ENCODE peak calls at places on chromosomes 16 and 17, in five cellular contexts. E is astrocyte of the cerebellum; V is GM18507; M is CD4-positive, CD25-positive, alpha-beta regulatory T cell; X is neuronal stem cell. Y is an unnamed sample.

GRCh38 chr17:78709119-78709681 is 72.9 kb downstream of the CYTH1 start:
- DNase-seq in E (no peak), V (no peak), M (peak; percentile 64), X (no peak), Y (peak; percentile 41)

GRCh38 chr17:47270946-47271705 is 17.5 kb downstream of the ITGB3 start:
- DNase-seq in E (no peak), V (no peak), M (no peak), X (no peak), Y (no peak)

GRCh38 chr17:10032142-10032541 is 127.1 kb upstream of the RCVRN start:
- DNase-seq in E (no peak), V (no peak), M (no peak), X (no peak), Y (no peak)

GRCh38 chr16:50613281-50613991 is 65.2 kb downstream of the NKD1 start:
- DNase-seq in E (no peak), V (no peak), M (no peak), X (no peak), Y (no peak)

GRCh38 chr16:28504707-28505404 is 1.8 kb downstream of the IL27 start:
- DNase-seq in E (no peak), V (no peak), M (no peak), X (no peak), Y (no peak)

GRCh38 chr16:89172171-89172900 is 788 bp downstream of the CDH15 start:
- DNase-seq in E (no peak), V (no peak), M (no peak), X (no peak), Y (no peak)

GRCh38 chr17:80769936-80770625 is 221.6 kb upstream of the CHMP6 start:
- DNase-seq in E (no peak), V (no peak), M (no peak), X (no peak), Y (no peak)

GRCh38 chr16:79598341-79599181 is 2.0 kb downstream of the MAF start:
- DNase-seq in E (peak; percentile 31), V (no peak), M (peak; percentile 69), X (peak; percentile 72), Y (peak; percentile 16)

GRCh38 chr17:63545302-63545928 is 4.9 kb upstream of the DCAF7 start:
- DNase-seq in E (no peak), V (no peak), M (no peak), X (no peak), Y (no peak)

GRCh38 chr16:78744796-78745464 is 645.5 kb downstream of the WWOX start:
- DNase-seq in E (no peak), V (no peak), M (no peak), X (no peak), Y (no peak)

GRCh38 chr17:57638284-57638683 is 106.8 kb downstream of the CCDC182 start:
- DNase-seq in E (no peak), V (no peak), M (no peak), X (no peak), Y (no peak)

GRCh38 chr17:80845121-80845862 is 146.3 kb upstream of the CHMP6 start:
- DNase-seq in E (no peak), V (no peak), M (no peak), X (no peak), Y (no peak)

GRCh38 chr16:23949630-23950290 is 114.0 kb downstream of the PRKCB start:
- DNase-seq in E (no peak), V (peak; percentile 9), M (peak; percentile 94), X (no peak), Y (peak; percentile 74)

GRCh38 chr16:30876867-30877266 is 17.0 kb downstream of the BCL7C start:
- DNase-seq in E (no peak), V (no peak), M (no peak), X (no peak), Y (no peak)

GRCh38 chr16:6335072-6335471 is 997.6 kb upstream of the RBFOX1 start:
- DNase-seq in E (no peak), V (no peak), M (peak; percentile 2), X (peak; percentile 27), Y (no peak)

GRCh38 chr16:73126453-73126853 is 78.5 kb upstream of the ZFHX3 start:
- DNase-seq in E (no peak), V (no peak), M (no peak), X (no peak), Y (no peak)

GRCh38 chr17:4949321-4950074 is 1.2 kb upstream of the PFN1 start:
- DNase-seq in E (no peak), V (no peak), M (peak; percentile 94), X (peak; percentile 87), Y (peak; percentile 85)

GRCh38 chr16:52050418-52050817 is 496.5 kb downstream of the TOX3 start:
- DNase-seq in E (no peak), V (no peak), M (no peak), X (no peak), Y (no peak)

GRCh38 chr16:4884972-4885874 is 37.9 kb downstream of the UBN1 start:
- DNase-seq in E (no peak), V (no peak), M (no peak), X (no peak), Y (no peak)

GRCh38 chr16:54171855-54172537 is 114.6 kb downstream of the IRX3 start:
- DNase-seq in E (peak; percentile 31), V (no peak), M (no peak), X (no peak), Y (no peak)

GRCh38 chr16:86823895-86824671 is 245.7 kb downstream of the FOXL1 start:
- DNase-seq in E (peak; percentile 93), V (no peak), M (no peak), X (no peak), Y (no peak)

GRCh38 chr16:29736112-29736511 is 9.7 kb downstream of the C16orf54 start:
- DNase-seq in E (no peak), V (no peak), M (no peak), X (no peak), Y (no peak)

GRCh38 chr16:87409153-87409552 is 17.0 kb downstream of the MAP1LC3B start:
- DNase-seq in E (no peak), V (no peak), M (no peak), X (no peak), Y (no peak)

GRCh38 chr16:57699481-57699880 is 4.9 kb downstream of the DRC7 start:
- DNase-seq in E (no peak), V (no peak), M (no peak), X (no peak), Y (no peak)

GRCh38 chr17:74485841-74486240 is 19.4 kb downstream of the CD300A start:
- DNase-seq in E (no peak), V (no peak), M (no peak), X (no peak), Y (no peak)

Y was measured in naive B cell.